ENCODE peak calls at places on chromosome 2, in five cellular contexts. R is iPS DF 6.9; P is stimulated activated naive CD8-positive, alpha-beta T cell treated with anti-CD3 and anti-CD28 coated beads, Interleukin-15, amount 100 ng/mL, for 72 hours; Z is stromal cell of bone marrow; I is H4. V is an unnamed sample.

GRCh38 chr2:47403829-47404228 is 873 bp downstream of the MSH2 start:
- DNase-seq in R (no peak), P (no peak), Z (no peak), I (no peak), V (no peak)

GRCh38 chr2:38155-38554 is 8.2 kb downstream of the FAM110C start:
- DNase-seq in R (no peak), P (no peak), Z (no peak), I (peak; percentile 26), V (no peak)

GRCh38 chr2:234701421-234701820 is 204.5 kb upstream of the ARL4C start:
- DNase-seq in R (no peak), P (no peak), Z (no peak), I (no peak), V (no peak)

GRCh38 chr2:64133828-64134227 is 10.4 kb downstream of the PELI1 start:
- DNase-seq in R (no peak), P (no peak), Z (no peak), I (no peak), V (no peak)

GRCh38 chr2:121036226-121036692 is 248.7 kb downstream of the TFCP2L1 start:
- DNase-seq in R (no peak), P (no peak), Z (no peak), I (no peak), V (no peak)

GRCh38 chr2:45930396-45930792 is 278.9 kb downstream of the PRKCE start:
- DNase-seq in R (no peak), P (no peak), Z (no peak), I (no peak), V (no peak)

GRCh38 chr2:65940856-65941255 is 494.1 kb upstream of the MEIS1 start:
- DNase-seq in R (no peak), P (no peak), Z (no peak), I (no peak), V (no peak)

GRCh38 chr2:32772623-32773221 is 144.9 kb downstream of the TTC27 start:
- DNase-seq in R (peak; percentile 9), P (no peak), Z (peak; percentile 33), I (peak; percentile 29), V (peak; percentile 71)

GRCh38 chr2:235511187-235511661 is 17.4 kb downstream of the AGAP1 start:
- DNase-seq in R (no peak), P (no peak), Z (peak; percentile 76), I (peak; percentile 50), V (no peak)

GRCh38 chr2:19369341-19369955 is 11.0 kb upstream of the OSR1 start:
- DNase-seq in R (no peak), P (no peak), Z (no peak), I (peak; percentile 24), V (no peak)

GRCh38 chr2:38750011-38750792 is 959 bp downstream of the SRSF7 start:
- DNase-seq in R (no peak), P (peak; percentile 44), Z (peak; percentile 27), I (peak; percentile 16), V (peak; percentile 66)